ENCODE peak calls at places on chromosomes 13 and 19, in seven cellular contexts. E, X, W, S, J, T and B are unnamed samples.

GRCh38 chr13:44231786-44232516 is 141.7 kb upstream of the SERP2 start:
- DNase-seq in E (peak; percentile 84), W (peak; percentile 89), J (no peak), T (peak; percentile 46), X (no peak), S (peak; percentile 96), B (peak; percentile 99)

GRCh38 chr13:71360041-71360440 is 507.0 kb downstream of the DACH1 start:
- DNase-seq in S (no peak), T (no peak), J (no peak), W (no peak), X (no peak), E (no peak), B (no peak)

GRCh38 chr13:39506559-39507390 is 96.2 kb downstream of the LHFPL6 start:
- DNase-seq in J (no peak), W (peak; percentile 25), X (no peak), S (no peak), T (no peak), E (no peak), B (peak; percentile 85)

GRCh38 chr13:36193151-36193855 is 21.1 kb downstream of the SOHLH2 start:
- DNase-seq in W (no peak), J (peak; percentile 93), T (no peak), S (no peak), X (no peak), E (no peak), B (peak; percentile 94)

GRCh38 chr19:54282706-54283105 is 1.8 kb upstream of the LILRB2 start:
- DNase-seq in S (no peak), X (no peak), W (no peak), E (no peak), J (no peak), T (no peak), B (no peak)

GRCh38 chr19:3029070-3029923 is at the start of gene TLE2:
- DNase-seq in X (no peak), W (no peak), E (no peak), S (peak; percentile 21), T (no peak), J (no peak), B (peak; percentile 34)

GRCh38 chr19:11295665-11296245 is at the start of gene TSPAN16:
- DNase-seq in X (no peak), W (no peak), J (no peak), T (no peak), E (no peak), S (peak; percentile 23), B (no peak)

GRCh38 chr13:101242720-101243119 is 173.6 kb downstream of the NALCN start:
- DNase-seq in S (no peak), W (no peak), E (no peak), T (no peak), X (no peak), J (no peak), B (no peak)

GRCh38 chr13:90839061-90839460 is 508.4 kb upstream of the MIR17HG start:
- DNase-seq in X (no peak), W (no peak), S (no peak), T (no peak), J (no peak), E (no peak), B (no peak)

GRCh38 chr13:44298314-44298713 is 75.3 kb upstream of the SERP2 start:
- DNase-seq in J (no peak), X (no peak), S (no peak), T (no peak), W (peak; percentile 50), E (no peak), B (peak; percentile 59)

GRCh38 chr13:75250526-75251183 is 231.3 kb downstream of the TBC1D4 start:
- DNase-seq in J (no peak), X (no peak), T (peak; percentile 63), E (no peak), S (no peak), W (no peak), B (no peak)

GRCh38 chr19:15869109-15869555 is 28.7 kb downstream of the CYP4F2 start:
- DNase-seq in X (peak; percentile 43), J (peak; percentile 5), S (peak; percentile 35), T (peak; percentile 45), E (no peak), W (peak; percentile 40), B (peak; percentile 69)

GRCh38 chr13:49669735-49670309 is 21.5 kb downstream of the EBPL start:
- DNase-seq in W (peak; percentile 64), J (peak; percentile 74), X (peak; percentile 36), S (peak; percentile 82), T (peak; percentile 81), E (peak; percentile 37), B (peak; percentile 78)

GRCh38 chr13:59483441-59484116 is 680.1 kb downstream of the DIAPH3 start:
- DNase-seq in S (no peak), X (no peak), E (no peak), J (no peak), T (no peak), W (no peak), B (no peak)

GRCh38 chr19:15317392-15318011 is 14.8 kb downstream of the BRD4 start:
- DNase-seq in W (no peak), T (peak; percentile 63), J (no peak), X (no peak), E (no peak), S (no peak), B (peak; percentile 44)

GRCh38 chr13:96091164-96091931 is 1.4 kb downstream of the HS6ST3 start:
- DNase-seq in S (peak; percentile 37), W (no peak), T (no peak), X (no peak), J (no peak), E (no peak), B (no peak)

GRCh38 chr19:1567116-1567847 is 843 bp downstream of the MEX3D start:
- DNase-seq in J (peak; percentile 25), W (no peak), E (no peak), T (peak; percentile 71), X (no peak), S (peak; percentile 56), B (no peak)

GRCh38 chr13:46288570-46289259 is 77.0 kb downstream of the LRRC63 start:
- DNase-seq in E (no peak), X (no peak), S (peak; percentile 75), W (peak; percentile 63), T (peak; percentile 18), J (peak; percentile 42), B (peak; percentile 71)

GRCh38 chr19:31014668-31015067 is 334.6 kb downstream of the TSHZ3 start:
- DNase-seq in S (no peak), J (no peak), E (no peak), X (no peak), W (no peak), T (no peak), B (no peak)